ENCODE peak calls at places on chromosomes 6 and 20, in ten cellular contexts. A is upper lobe of right lung; Y is astrocyte of the cerebellum; X is A673; U is tibial nerve; N is neural crest cell; D is stomach; L is transverse colon; C is CD4-positive, alpha-beta T cell; P is IMR-90. I is an unnamed sample.

GRCh38 chr20:32649697-32650471 is 23.9 kb downstream of the C20orf203 start:
- DNase-seq in A (no peak), Y (no peak), X (no peak), U (no peak), N (no peak), D (no peak), L (no peak), C (no peak), P (no peak), I (no peak)

GRCh38 chr20:34581341-34582189 is 23.0 kb downstream of the MAP1LC3A start:
- DNase-seq in A (no peak), Y (peak), X (peak), U (no peak), N (no peak), D (no peak), L (no peak), C (no peak), P (peak), I (no peak)

GRCh38 chr6:43070028-43070632 is 6.0 kb upstream of the PTK7 start:
- DNase-seq in A (no peak), Y (no peak), X (peak), U (no peak), N (no peak), D (no peak), L (no peak), C (no peak), P (peak), I (peak)

GRCh38 chr6:149860834-149861602 is 3.1 kb downstream of the LRP11 start:
- DNase-seq in A (peak), Y (no peak), X (no peak), U (no peak), N (no peak), D (no peak), L (no peak), C (no peak), P (no peak), I (no peak)

GRCh38 chr6:14316911-14317535 is 199.5 kb downstream of the CD83 start:
- DNase-seq in A (peak), Y (no peak), X (no peak), U (no peak), N (no peak), D (peak), L (no peak), C (no peak), P (no peak), I (no peak)

GRCh38 chr6:151959086-151959485 is 151.6 kb downstream of the ESR1 start:
- DNase-seq in A (no peak), Y (no peak), X (no peak), U (no peak), N (no peak), D (no peak), L (no peak), C (no peak), P (no peak), I (no peak)

GRCh38 chr6:1479095-1479494 is 89.7 kb downstream of the FOXF2 start:
- DNase-seq in A (no peak), Y (peak), X (no peak), U (no peak), N (no peak), D (no peak), L (no peak), C (no peak), P (peak), I (peak)

GRCh38 chr6:148932208-148932607 is 185.4 kb downstream of the UST start:
- DNase-seq in A (no peak), Y (no peak), X (no peak), U (no peak), N (no peak), D (no peak), L (no peak), C (no peak), P (no peak), I (no peak)

GRCh38 chr6:43709654-43710303 is 22.2 kb upstream of the MRPS18A start:
- DNase-seq in A (peak), Y (no peak), X (no peak), U (no peak), N (no peak), D (no peak), L (peak), C (no peak), P (no peak), I (no peak)

GRCh38 chr20:63808964-63809674 is 21.9 kb downstream of the ZBTB46 start:
- DNase-seq in A (no peak), Y (no peak), X (no peak), U (no peak), N (no peak), D (no peak), L (no peak), C (no peak), P (no peak), I (no peak)

GRCh38 chr6:164085552-164086325 is 671.2 kb downstream of the QKI start:
- DNase-seq in A (no peak), Y (peak), X (no peak), U (peak), N (peak), D (no peak), L (no peak), C (no peak), P (no peak), I (no peak)

GRCh38 chr6:31898200-31899011 is 908 bp upstream of the EHMT2 start:
- DNase-seq in A (no peak), Y (no peak), X (peak), U (no peak), N (no peak), D (no peak), L (peak), C (peak), P (peak), I (no peak)

GRCh38 chr20:32966382-32966781 is 37.9 kb downstream of the SUN5 start:
- DNase-seq in A (peak), Y (no peak), X (no peak), U (no peak), N (no peak), D (peak), L (no peak), C (no peak), P (no peak), I (no peak)

GRCh38 chr20:50293244-50294139 is 102.9 kb downstream of the CEBPB start:
- DNase-seq in A (no peak), Y (no peak), X (no peak), U (no peak), N (no peak), D (no peak), L (no peak), C (no peak), P (no peak), I (no peak)

GRCh38 chr20:50292324-50293243 is 102.0 kb downstream of the CEBPB start:
- DNase-seq in A (peak), Y (peak), X (no peak), U (peak), N (no peak), D (peak), L (peak), C (no peak), P (peak), I (peak)

GRCh38 chr20:50295345-50295744 is 104.7 kb downstream of the CEBPB start:
- DNase-seq in A (no peak), Y (no peak), X (no peak), U (no peak), N (no peak), D (no peak), L (no peak), C (no peak), P (no peak), I (no peak)

GRCh38 chr20:50295762-50296449 is 105.3 kb downstream of the CEBPB start:
- DNase-seq in A (peak), Y (no peak), X (no peak), U (no peak), N (no peak), D (peak), L (no peak), C (no peak), P (no peak), I (no peak)

GRCh38 chr20:50294164-50295088 is 103.8 kb downstream of the CEBPB start:
- DNase-seq in A (no peak), Y (no peak), X (no peak), U (no peak), N (no peak), D (no peak), L (no peak), C (no peak), P (no peak), I (no peak)
- TF ChIP-seq CTCF in A (no peak), Y (no peak), X (no peak), U (no peak), N (no peak), D (no peak), L (no peak), C (no peak), P (no peak), I (no peak)

GRCh38 chr6:143023695-143024094 is 37.0 kb upstream of the AIG1 start:
- DNase-seq in A (no peak), Y (no peak), X (no peak), U (no peak), N (no peak), D (no peak), L (no peak), C (no peak), P (no peak), I (no peak)

GRCh38 chr6:143021543-143021942 is 39.1 kb upstream of the AIG1 start:
- DNase-seq in A (no peak), Y (no peak), X (no peak), U (no peak), N (no peak), D (no peak), L (no peak), C (no peak), P (no peak), I (no peak)

GRCh38 chr6:143024977-143025376 is 35.7 kb upstream of the AIG1 start:
- DNase-seq in A (no peak), Y (no peak), X (no peak), U (no peak), N (no peak), D (no peak), L (no peak), C (no peak), P (no peak), I (no peak)

DNA sequence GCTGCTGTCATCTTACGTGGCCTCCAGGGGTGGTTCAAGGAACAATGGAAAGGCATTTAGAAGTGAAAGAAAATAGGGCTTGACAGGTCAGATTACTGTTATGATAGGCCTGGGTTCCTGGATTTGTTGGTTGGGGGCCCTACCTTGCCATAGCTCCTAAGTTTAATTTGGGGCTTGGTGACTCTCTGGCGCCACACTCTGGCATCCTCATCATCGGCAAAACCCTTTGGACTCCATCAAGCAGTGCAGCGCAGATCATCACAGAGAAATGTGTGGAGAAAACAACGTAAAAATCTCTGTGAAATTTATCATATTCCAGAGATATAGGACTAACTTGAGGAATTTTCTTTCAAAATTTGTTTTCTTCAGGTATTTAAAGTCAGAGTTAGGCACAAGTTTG is 33.6 kb upstream of the AIG1 start:
- DNase-seq in A (peak), Y (no peak), X (peak), U (no peak), N (peak), D (peak), L (peak), C (peak), P (peak), I (no peak)
- TF ChIP-seq CTCF in A (peak), Y (peak), X (peak), U (peak), N (peak), D (no peak), L (peak), C (peak), P (peak), I (peak)

DNA sequence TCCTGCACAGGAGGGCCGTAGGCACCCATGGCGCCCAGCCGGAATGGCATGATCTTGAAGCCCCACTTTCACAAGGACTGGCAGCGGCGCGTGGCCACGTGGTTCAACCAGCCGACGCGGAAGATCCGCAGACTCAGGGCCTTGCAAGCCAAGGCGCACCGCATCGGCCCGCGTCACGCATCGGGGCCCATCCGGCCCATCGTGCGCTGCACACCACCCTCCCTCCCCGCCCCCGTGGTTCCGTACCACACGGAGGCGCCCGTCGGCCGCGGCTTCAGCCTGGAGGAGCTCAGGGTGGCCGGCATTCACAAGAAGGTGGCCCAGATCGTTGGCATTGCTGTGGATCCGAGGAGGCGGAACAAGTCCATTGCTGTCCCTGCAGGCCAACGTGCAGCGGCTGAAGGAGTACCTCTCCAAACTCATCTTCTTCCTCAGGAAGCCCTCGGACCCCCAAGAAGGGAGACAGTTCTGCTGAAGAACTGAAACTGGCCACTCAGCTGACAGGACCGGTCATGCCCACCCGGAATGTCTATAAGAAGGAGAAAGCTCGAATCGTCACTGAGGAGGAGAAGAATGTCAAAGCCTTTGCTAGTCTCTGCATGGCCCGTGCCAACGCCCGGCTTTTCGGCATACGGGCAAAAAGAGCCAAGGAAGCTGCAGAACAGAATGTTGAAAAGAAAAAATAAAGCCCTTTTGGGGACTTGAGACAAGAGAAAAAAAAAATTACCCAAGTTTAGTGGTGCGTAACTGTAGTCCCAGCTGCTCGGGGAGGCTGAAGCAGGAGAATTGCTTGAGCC is 9.9 kb upstream of the NCOA5 start:
- DNase-seq in A (peak), Y (no peak), X (no peak), U (no peak), N (no peak), D (no peak), L (peak), C (no peak), P (no peak), I (no peak)
- TF ChIP-seq CTCF in A (peak), Y (no peak), X (no peak), U (peak), N (no peak), D (no peak), L (no peak), C (no peak), P (no peak), I (no peak)

DNA sequence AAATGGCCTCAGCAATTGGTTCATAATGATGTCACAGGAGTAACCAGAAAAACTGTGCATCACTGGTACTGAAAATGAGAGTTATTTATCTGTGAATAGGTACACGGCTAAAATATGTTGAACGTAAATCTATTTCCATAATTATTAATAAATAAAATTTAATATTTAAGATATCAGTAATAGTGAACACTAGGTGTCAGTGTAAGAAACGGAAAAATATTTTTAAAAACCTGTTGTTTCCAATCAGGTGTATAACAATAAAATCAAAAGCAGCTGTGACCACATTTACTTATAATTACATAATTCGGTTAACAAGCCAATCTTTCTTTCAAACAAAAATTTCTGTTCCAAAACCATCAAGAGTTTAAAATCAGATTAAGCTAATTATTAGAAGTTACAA is 241.4 kb upstream of the RUNX2 start:
- DNase-seq in A (no peak), Y (no peak), X (no peak), U (no peak), N (no peak), D (no peak), L (no peak), C (no peak), P (no peak), I (no peak)
- TF ChIP-seq CTCF in A (no peak), Y (no peak), X (no peak), U (no peak), N (no peak), D (no peak), L (no peak), C (no peak), P (no peak), I (no peak)

DNA sequence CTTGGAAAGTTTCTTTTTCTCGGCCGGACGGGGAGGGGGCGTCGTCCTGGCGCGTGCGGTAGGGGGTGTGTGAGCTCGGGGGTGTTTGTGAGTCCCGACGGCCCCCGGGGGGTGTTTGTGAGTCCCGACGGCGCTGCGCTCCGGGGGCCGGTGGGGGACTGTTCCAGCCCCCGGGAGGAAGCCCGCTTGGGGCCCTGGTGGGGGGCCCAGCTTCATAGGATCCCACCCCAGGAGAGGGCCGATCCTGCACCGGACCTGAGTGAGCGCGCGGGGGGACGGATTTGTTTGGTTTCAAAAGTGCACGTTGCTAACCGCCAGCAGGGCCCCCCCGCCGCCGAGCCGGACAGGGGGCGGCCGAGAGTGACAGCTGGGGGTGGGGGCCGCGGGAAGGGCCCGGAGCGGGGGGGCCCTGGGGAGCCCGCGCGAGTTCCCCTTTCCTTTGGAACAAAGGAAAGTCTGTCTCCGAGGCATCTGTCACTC is 441 bp downstream of the TGIF2 start:
- DNase-seq in A (peak), Y (no peak), X (peak), U (no peak), N (no peak), D (peak), L (peak), C (no peak), P (no peak), I (no peak)
- TF ChIP-seq CTCF in A (no peak), Y (no peak), X (no peak), U (peak), N (no peak), D (no peak), L (no peak), C (no peak), P (no peak), I (no peak)

DNA sequence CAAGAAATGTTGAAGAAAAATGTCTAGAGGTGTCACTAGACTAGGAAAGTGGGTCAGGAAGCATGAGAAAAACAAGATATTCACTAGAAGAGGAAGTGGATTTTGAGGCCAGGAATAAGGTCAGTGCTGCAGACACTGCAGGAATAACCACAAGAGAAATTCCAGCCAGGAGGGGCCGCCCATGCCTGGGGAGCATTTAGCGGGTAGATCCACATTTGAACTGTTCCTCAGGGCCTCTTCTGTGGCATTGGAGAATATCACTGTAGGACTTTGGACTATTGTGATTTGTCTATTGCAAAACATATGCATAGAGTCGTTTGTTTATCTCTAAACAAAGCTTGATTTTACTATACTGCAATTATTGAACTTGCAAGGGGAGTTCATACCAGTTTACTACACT is 49.6 kb upstream of the CCDC28A start:
- DNase-seq in A (no peak), Y (peak), X (no peak), U (peak), N (no peak), D (peak), L (peak), C (no peak), P (no peak), I (no peak)
- TF ChIP-seq CTCF in A (no peak), Y (peak), X (no peak), U (no peak), N (no peak), D (no peak), L (no peak), C (no peak), P (no peak), I (no peak)

GRCh38 chr6:107657755-107658461 is 166.2 kb downstream of the SCML4 start:
- DNase-seq in A (peak), Y (peak), X (no peak), U (no peak), N (no peak), D (peak), L (peak), C (peak), P (peak), I (no peak)
- TF ChIP-seq CTCF in A (no peak), Y (peak), X (no peak), U (no peak), N (no peak), D (no peak), L (no peak), C (no peak), P (peak), I (peak)

GRCh38 chr20:45971425-45971674 is 653 bp downstream of the ZNF335 start:
- DNase-seq in A (no peak), Y (no peak), X (no peak), U (no peak), N (no peak), D (no peak), L (no peak), C (no peak), P (no peak), I (no peak)

GRCh38 chr20:45972500-45973183 is 639 bp upstream of the ZNF335 start:
- DNase-seq in A (peak), Y (no peak), X (no peak), U (no peak), N (no peak), D (no peak), L (peak), C (no peak), P (no peak), I (no peak)

GRCh38 chr20:45970646-45971424 is 1.2 kb downstream of the ZNF335 start:
- DNase-seq in A (peak), Y (peak), X (no peak), U (no peak), N (no peak), D (peak), L (peak), C (no peak), P (peak), I (no peak)

GRCh38 chr20:45969712-45970634 is 2.0 kb downstream of the ZNF335 start:
- DNase-seq in A (peak), Y (peak), X (peak), U (no peak), N (no peak), D (no peak), L (peak), C (no peak), P (peak), I (no peak)

GRCh38 chr20:45971675-45972499 is at the start of gene ZNF335:
- DNase-seq in A (peak), Y (peak), X (peak), U (peak), N (peak), D (peak), L (peak), C (peak), P (peak), I (peak)
- TF ChIP-seq CTCF in A (peak), Y (no peak), X (no peak), U (peak), N (no peak), D (no peak), L (peak), C (no peak), P (peak), I (peak)

I was measured in AG09319.